ENCODE peak calls at places on chromosomes 1 and 21, in seven cellular contexts. Y, F, M, L, I, U and X are unnamed samples.

GRCh38 chr1:244779410-244779809 is 56.0 kb upstream of the COX20 start:
- DNase-seq in Y (no peak), F (no peak), M (peak), L (no peak), I (no peak), U (no peak), X (no peak)

GRCh38 chr1:23588749-23589505 is 29.6 kb upstream of the ID3 start:
- DNase-seq in Y (no peak), F (no peak), M (no peak), L (no peak), I (no peak), U (no peak), X (no peak)

GRCh38 chr1:233066087-233066486 is 115.7 kb downstream of the NTPCR start:
- DNase-seq in Y (no peak), F (no peak), M (no peak), L (no peak), I (no peak), U (no peak), X (no peak)

GRCh38 chr21:17446737-17447136 is 66.1 kb upstream of the CXADR start:
- DNase-seq in Y (no peak), F (no peak), M (no peak), L (no peak), I (no peak), U (no peak), X (no peak)

GRCh38 chr1:48776400-48777218 is at the start of gene BEND5:
- DNase-seq in Y (peak), F (peak), M (peak), L (peak), I (peak), U (peak), X (peak)

GRCh38 chr21:46059195-46059594 is 38.7 kb upstream of the COL6A2 start:
- DNase-seq in Y (no peak), F (no peak), M (no peak), L (no peak), I (no peak), U (no peak), X (no peak)

GRCh38 chr1:91201174-91201573 is 179.3 kb upstream of the ZNF644 start:
- DNase-seq in Y (no peak), F (no peak), M (peak), L (no peak), I (no peak), U (no peak), X (no peak)

GRCh38 chr1:112504002-112504401 is 4.8 kb upstream of the WNT2B start:
- DNase-seq in Y (no peak), F (no peak), M (no peak), L (no peak), I (no peak), U (no peak), X (no peak)

GRCh38 chr1:25922633-25923567 is 16.7 kb upstream of the STMN1 start:
- DNase-seq in Y (peak), F (no peak), M (peak), L (peak), I (peak), U (peak), X (peak)

GRCh38 chr1:206951318-206952105 is 5.2 kb upstream of the PIGR start:
- DNase-seq in Y (no peak), F (no peak), M (no peak), L (no peak), I (no peak), U (no peak), X (no peak)

GRCh38 chr1:61853545-61853944 is 111.3 kb downstream of the PATJ start:
- DNase-seq in Y (no peak), F (no peak), M (peak), L (no peak), I (no peak), U (no peak), X (no peak)

GRCh38 chr1:155253797-155254196 is 1.5 kb downstream of the ENTREP3 start:
- DNase-seq in Y (no peak), F (no peak), M (peak), L (no peak), I (no peak), U (no peak), X (no peak)

GRCh38 chr1:247337250-247337746 is 5.6 kb upstream of the ZNF496 start:
- DNase-seq in Y (no peak), F (no peak), M (peak), L (no peak), I (no peak), U (no peak), X (no peak)

GRCh38 chr1:162706003-162706402 is 73.7 kb downstream of the DDR2 start:
- DNase-seq in Y (no peak), F (no peak), M (no peak), L (no peak), I (no peak), U (no peak), X (no peak)

GRCh38 chr1:117734403-117734802 is 128.6 kb downstream of the TENT5C start:
- DNase-seq in Y (no peak), F (no peak), M (no peak), L (no peak), I (no peak), U (no peak), X (no peak)

GRCh38 chr1:183472488-183473285 is at the start of gene SMG7:
- DNase-seq in Y (peak), F (no peak), M (peak), L (no peak), I (peak), U (no peak), X (peak)